ENCODE peak calls at places on chromosomes 12 and 14, in four cellular contexts. One of them, this sample, is unnamed.

GRCh38 chr14:100892496-100893227 is 10.9 kb downstream of the RTL1 start:
- DNase-seq in H1: no peak
- DNase-seq in HepG2: no peak
- DNase-seq in SK-N-SH: no peak
- DNase-seq in this sample: no peak

GRCh38 chr12:78118486-78118885 is 287.8 kb downstream of the NAV3 start:
- DNase-seq in SK-N-SH: no peak
- DNase-seq in H1: no peak
- DNase-seq in HepG2: no peak
- DNase-seq in this sample: no peak

GRCh38 chr14:75885829-75886228 is 96.0 kb downstream of the TGFB3 start:
- DNase-seq in HepG2: no peak
- DNase-seq in SK-N-SH: no peak
- DNase-seq in H1: no peak
- DNase-seq in this sample: no peak

GRCh38 chr14:96037891-96038557 is 1.1 kb upstream of the C14orf132 start:
- DNase-seq in HepG2: no peak
- DNase-seq in H1: no peak
- DNase-seq in SK-N-SH: peak; percentile 38
- DNase-seq in this sample: no peak

GRCh38 chr12:12714276-12715001 is 2.7 kb upstream of the CDKN1B start:
- DNase-seq in HepG2: no peak
- DNase-seq in SK-N-SH: no peak
- DNase-seq in H1: no peak
- DNase-seq in this sample: no peak

GRCh38 chr12:121579981-121580868 is 598 bp downstream of the KDM2B start:
- DNase-seq in SK-N-SH: peak; percentile 84
- DNase-seq in HepG2: peak; percentile 34
- DNase-seq in H1: peak; percentile 83
- DNase-seq in this sample: no peak

GRCh38 chr12:89984846-89985245 is 276.2 kb upstream of the ATP2B1 start:
- DNase-seq in HepG2: no peak
- DNase-seq in H1: no peak
- DNase-seq in SK-N-SH: no peak
- DNase-seq in this sample: no peak

GRCh38 chr12:112837629-112838191 is 46.2 kb downstream of the RPH3A start:
- DNase-seq in SK-N-SH: no peak
- DNase-seq in HepG2: peak; percentile 14
- DNase-seq in H1: no peak
- DNase-seq in this sample: no peak

GRCh38 chr14:74221741-74222140 is 17.5 kb upstream of the VSX2 start:
- DNase-seq in H1: no peak
- DNase-seq in HepG2: no peak
- DNase-seq in SK-N-SH: no peak
- DNase-seq in this sample: no peak

GRCh38 chr14:52400846-52401245 is 86.7 kb downstream of the PTGER2 start:
- DNase-seq in SK-N-SH: no peak
- DNase-seq in H1: no peak
- DNase-seq in HepG2: no peak
- DNase-seq in this sample: peak; percentile 20

GRCh38 chr12:56082967-56083366 is 3.0 kb downstream of the ERBB3 start:
- DNase-seq in H1: no peak
- DNase-seq in HepG2: peak; percentile 48
- DNase-seq in SK-N-SH: no peak
- DNase-seq in this sample: no peak

GRCh38 chr14:55129086-55129427 is at the start of gene LGALS3:
- DNase-seq in HepG2: no peak
- DNase-seq in SK-N-SH: peak; percentile 88
- DNase-seq in H1: no peak
- DNase-seq in this sample: no peak
- TF ChIP-seq RAD21 in HepG2: peak; percentile 31
- TF ChIP-seq RAD21 in SK-N-SH: no peak
- TF ChIP-seq RAD21 in H1: no peak
- TF ChIP-seq RAD21 in this sample: no peak

GRCh38 chr14:60266021-60266937 is 17.3 kb downstream of the PPM1A start:
- DNase-seq in SK-N-SH: no peak
- DNase-seq in H1: no peak
- DNase-seq in HepG2: peak; percentile 27
- DNase-seq in this sample: no peak
- TF ChIP-seq CTCF in SK-N-SH: peak; percentile 39
- TF ChIP-seq CTCF in H1: no peak
- TF ChIP-seq CTCF in HepG2: peak; percentile 57
- TF ChIP-seq CTCF in this sample: peak; percentile 1

DNA sequence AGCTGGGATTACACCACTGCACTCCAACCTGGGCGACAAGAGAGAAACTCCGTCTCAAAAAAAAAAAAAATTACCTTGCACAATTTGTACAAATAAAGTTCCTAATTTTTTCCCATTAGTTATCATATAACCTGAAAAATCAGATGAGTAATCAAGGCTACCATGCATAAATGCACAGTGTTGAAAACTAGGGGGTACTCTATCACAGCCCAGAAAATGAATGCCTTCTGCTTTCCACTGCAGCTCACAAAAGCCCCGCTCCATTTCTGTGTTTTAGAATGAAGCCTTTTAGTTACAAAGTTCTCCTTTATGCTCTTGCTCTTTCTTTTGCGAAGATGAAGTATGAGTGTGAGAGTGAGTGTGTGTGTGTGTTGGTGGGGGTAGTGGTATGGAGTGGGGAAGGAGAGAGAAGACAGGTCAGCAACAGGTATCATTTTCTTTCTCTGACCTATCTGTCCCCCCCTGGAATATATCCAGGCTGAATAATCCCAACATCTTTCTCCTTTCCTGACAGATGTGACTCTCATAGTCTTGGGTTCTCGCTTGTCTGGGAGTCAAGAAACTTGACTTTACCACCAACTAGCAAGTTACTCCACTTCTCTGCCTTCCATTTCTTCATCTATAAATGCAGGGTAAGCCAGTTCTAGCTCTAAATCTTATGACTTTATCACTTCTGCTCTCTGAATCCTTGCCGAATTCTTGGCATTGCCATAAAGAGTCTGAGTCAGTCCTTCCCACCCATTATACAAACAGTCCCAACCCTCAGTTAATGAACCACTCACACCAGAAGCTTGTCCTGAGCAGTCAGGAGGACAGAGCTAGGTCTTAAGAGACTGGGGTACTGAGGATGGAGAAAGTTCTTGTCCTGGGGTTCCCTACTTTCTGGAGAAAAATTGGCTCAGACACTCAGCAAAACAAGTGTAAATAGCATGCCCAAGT is 16.1 kb downstream of the BIN2 start:
- DNase-seq in H1: no peak
- DNase-seq in HepG2: no peak
- DNase-seq in SK-N-SH: no peak
- DNase-seq in this sample: no peak
- TF ChIP-seq TCF12 in H1: no peak
- TF ChIP-seq TCF12 in HepG2: no peak
- TF ChIP-seq TCF12 in SK-N-SH: no peak
- TF ChIP-seq TCF12 in this sample: no peak

GRCh38 chr12:63351370-63351769 is 200.4 kb upstream of the AVPR1A start:
- DNase-seq in H1: no peak
- DNase-seq in SK-N-SH: no peak
- DNase-seq in HepG2: no peak
- DNase-seq in this sample: no peak

GRCh38 chr12:63348544-63348943 is 197.5 kb upstream of the AVPR1A start:
- DNase-seq in SK-N-SH: no peak
- DNase-seq in H1: no peak
- DNase-seq in HepG2: no peak
- DNase-seq in this sample: no peak

GRCh38 chr12:63354919-63355318 is 203.9 kb upstream of the AVPR1A start:
- DNase-seq in H1: no peak
- DNase-seq in HepG2: no peak
- DNase-seq in SK-N-SH: no peak
- DNase-seq in this sample: no peak

GRCh38 chr12:63353559-63353958 is 202.6 kb upstream of the AVPR1A start:
- DNase-seq in SK-N-SH: no peak
- DNase-seq in HepG2: no peak
- DNase-seq in H1: no peak
- DNase-seq in this sample: no peak
- TF ChIP-seq RAD21 in SK-N-SH: no peak
- TF ChIP-seq RAD21 in HepG2: no peak
- TF ChIP-seq RAD21 in H1: no peak
- TF ChIP-seq RAD21 in this sample: no peak

This sample was measured in GM12878.